ENCODE peak calls at places on chromosomes 3 and 15, in six cellular contexts. X is HCT116, Y is tibial artery, B is transverse colon, C is bronchial epithelial cell, P is astrocyte. R is an unnamed sample.

GRCh38 chr15:56215769-56216168 is 27.9 kb downstream of the RFX7 start:
- DNase-seq in X (no peak), Y (no peak), B (no peak), C (no peak), P (peak), R (no peak)

GRCh38 chr15:78264304-78265136 is at the start of gene DNAJA4:
- DNase-seq in X (no peak), Y (peak), B (peak), C (no peak), P (peak), R (no peak)

GRCh38 chr3:143548449-143548848 is 299.8 kb downstream of the SLC9A9 start:
- DNase-seq in X (no peak), Y (no peak), B (no peak), C (no peak), P (no peak), R (no peak)

GRCh38 chr3:112136046-112136445 is 3.0 kb upstream of the GCSAM start:
- DNase-seq in X (no peak), Y (no peak), B (no peak), C (no peak), P (no peak), R (no peak)

GRCh38 chr15:46293550-46293949 is 658.7 kb downstream of the SQOR start:
- DNase-seq in X (no peak), Y (no peak), B (no peak), C (peak), P (no peak), R (no peak)

GRCh38 chr3:46960801-46961200 is 15.7 kb downstream of the CCDC12 start:
- DNase-seq in X (no peak), Y (peak), B (no peak), C (no peak), P (no peak), R (no peak)

GRCh38 chr3:78140274-78140673 is 1100.4 kb downstream of the ROBO2 start:
- DNase-seq in X (no peak), Y (no peak), B (no peak), C (peak), P (no peak), R (no peak)

GRCh38 chr3:66021731-66022131 is 17.0 kb downstream of the MAGI1 start:
- DNase-seq in X (peak), Y (no peak), B (no peak), C (peak), P (peak), R (no peak)

GRCh38 chr15:42404461-42405235 is 45.3 kb downstream of the CAPN3 start:
- DNase-seq in X (no peak), Y (no peak), B (no peak), C (no peak), P (no peak), R (no peak)

GRCh38 chr15:74642328-74642723 is 26.7 kb downstream of the CLK3 start:
- DNase-seq in X (no peak), Y (no peak), B (no peak), C (peak), P (no peak), R (peak)

GRCh38 chr3:108518895-108519294 is 8.5 kb upstream of the MYH15 start:
- DNase-seq in X (no peak), Y (no peak), B (no peak), C (peak), P (no peak), R (no peak)

GRCh38 chr3:188948658-188949400 is 222.9 kb upstream of the TPRG1 start:
- DNase-seq in X (peak), Y (no peak), B (peak), C (peak), P (peak), R (no peak)

GRCh38 chr3:53074761-53075742 is 29.2 kb upstream of the SFMBT1 start:
- DNase-seq in X (no peak), Y (peak), B (no peak), C (no peak), P (no peak), R (no peak)

GRCh38 chr3:112116777-112117186 is 16.3 kb downstream of the GCSAM start:
- DNase-seq in X (no peak), Y (no peak), B (no peak), C (no peak), P (no peak), R (no peak)

GRCh38 chr3:9257092-9257491 is 7.6 kb upstream of the SRGAP3 start:
- DNase-seq in X (no peak), Y (no peak), B (no peak), C (no peak), P (no peak), R (no peak)

GRCh38 chr15:88938802-88939485 is 25.8 kb upstream of the MFGE8 start:
- DNase-seq in X (no peak), Y (no peak), B (no peak), C (no peak), P (no peak), R (no peak)

GRCh38 chr3:14536837-14537589 is 3.1 kb downstream of the GRIP2 start:
- DNase-seq in X (no peak), Y (no peak), B (no peak), C (no peak), P (no peak), R (no peak)

GRCh38 chr3:99836681-99837080 is 19.0 kb downstream of the CMSS1 start:
- DNase-seq in X (no peak), Y (no peak), B (no peak), C (no peak), P (no peak), R (no peak)

GRCh38 chr15:70508561-70509281 is 254.6 kb downstream of the UACA start:
- DNase-seq in X (no peak), Y (no peak), B (no peak), C (peak), P (peak), R (no peak)

GRCh38 chr15:64773606-64774555 is 1.5 kb downstream of the RBPMS2 start:
- DNase-seq in X (no peak), Y (no peak), B (no peak), C (no peak), P (no peak), R (no peak)

GRCh38 chr3:115595611-115596010 is 27.7 kb upstream of the GAP43 start:
- DNase-seq in X (no peak), Y (no peak), B (no peak), C (no peak), P (peak), R (no peak)

GRCh38 chr3:126797563-126797962 is 93.5 kb downstream of the CHCHD6 start:
- DNase-seq in X (no peak), Y (no peak), B (no peak), C (no peak), P (no peak), R (no peak)

GRCh38 chr3:19885468-19885867 is 48.5 kb downstream of the EFHB start:
- DNase-seq in X (no peak), Y (no peak), B (no peak), C (peak), P (peak), R (no peak)

GRCh38 chr3:129615751-129616281 is 9.3 kb upstream of the PLXND1 start:
- DNase-seq in X (no peak), Y (peak), B (no peak), C (no peak), P (no peak), R (no peak)

GRCh38 chr3:141963301-141963700 is 86.9 kb downstream of the ATP1B3 start:
- DNase-seq in X (no peak), Y (no peak), B (no peak), C (no peak), P (no peak), R (no peak)

GRCh38 chr3:196179380-196180308 is 31.6 kb downstream of the ZDHHC19 start:
- DNase-seq in X (no peak), Y (no peak), B (peak), C (peak), P (peak), R (no peak)

GRCh38 chr3:151216641-151217040 is 13.6 kb upstream of the GPR171 start:
- DNase-seq in X (no peak), Y (no peak), B (no peak), C (no peak), P (peak), R (no peak)

GRCh38 chr15:25862469-25863066 is 559 bp downstream of the ATP10A start:
- DNase-seq in X (no peak), Y (peak), B (no peak), C (peak), P (no peak), R (peak)

GRCh38 chr3:181974198-181974597 is 262.5 kb downstream of the SOX2 start:
- DNase-seq in X (no peak), Y (no peak), B (no peak), C (peak), P (peak), R (no peak)

GRCh38 chr3:127615631-127616305 is 13.2 kb upstream of the PODXL2 start:
- DNase-seq in X (no peak), Y (no peak), B (no peak), C (no peak), P (no peak), R (no peak)

GRCh38 chr3:34634939-34635338 is 836.5 kb downstream of the PDCD6IP start:
- DNase-seq in X (no peak), Y (no peak), B (no peak), C (no peak), P (no peak), R (no peak)

GRCh38 chr3:105791919-105792786 is 76.7 kb downstream of the CBLB start:
- DNase-seq in X (no peak), Y (peak), B (peak), C (peak), P (peak), R (no peak)

GRCh38 chr3:189629803-189630455 is 1.3 kb upstream of the TP63 start:
- DNase-seq in X (no peak), Y (peak), B (no peak), C (no peak), P (no peak), R (peak)

GRCh38 chr3:13932578-13933295 is 52.9 kb upstream of the WNT7A start:
- DNase-seq in X (no peak), Y (no peak), B (no peak), C (no peak), P (no peak), R (no peak)

GRCh38 chr15:61871926-61872522 is 188.2 kb downstream of the VPS13C start:
- DNase-seq in X (peak), Y (no peak), B (no peak), C (peak), P (no peak), R (no peak)

GRCh38 chr3:61439116-61439459 is 122.3 kb upstream of the PTPRG start:
- DNase-seq in X (no peak), Y (no peak), B (no peak), C (no peak), P (no peak), R (no peak)

GRCh38 chr15:25773248-25773647 is 89.9 kb downstream of the ATP10A start:
- DNase-seq in X (no peak), Y (no peak), B (no peak), C (no peak), P (no peak), R (no peak)

GRCh38 chr3:99789322-99789721 is 28.3 kb upstream of the CMSS1 start:
- DNase-seq in X (peak), Y (no peak), B (peak), C (peak), P (peak), R (no peak)

GRCh38 chr3:139289866-139290524 is 53.8 kb upstream of the MRPS22 start:
- DNase-seq in X (no peak), Y (no peak), B (no peak), C (no peak), P (no peak), R (no peak)
- H3K4me3 ChIP-seq in X (no peak), Y (no peak), B (no peak), C (no peak), P (no peak), R (no peak)

GRCh38 chr15:29926083-29926388 is 103.8 kb upstream of the TJP1 start:
- DNase-seq in X (no peak), Y (no peak), B (no peak), C (no peak), P (no peak), R (no peak)
- TF ChIP-seq CTCF in X (no peak), Y (no peak), B (no peak), C (no peak), P (no peak), R (no peak)

GRCh38 chr15:75903331-75904240 is at the start of gene FBXO22:
- DNase-seq in X (peak), Y (peak), B (peak), C (peak), P (peak), R (peak)

GRCh38 chr15:75902129-75902557 is 1.5 kb upstream of the FBXO22 start:
- DNase-seq in X (no peak), Y (no peak), B (no peak), C (no peak), P (no peak), R (no peak)

GRCh38 chr15:75904241-75904631 is 558 bp downstream of the FBXO22 start:
- DNase-seq in X (no peak), Y (no peak), B (peak), C (peak), P (peak), R (no peak)

GRCh38 chr15:75900577-75900976 is 3.1 kb upstream of the FBXO22 start:
- DNase-seq in X (no peak), Y (no peak), B (no peak), C (no peak), P (no peak), R (no peak)

DNA sequence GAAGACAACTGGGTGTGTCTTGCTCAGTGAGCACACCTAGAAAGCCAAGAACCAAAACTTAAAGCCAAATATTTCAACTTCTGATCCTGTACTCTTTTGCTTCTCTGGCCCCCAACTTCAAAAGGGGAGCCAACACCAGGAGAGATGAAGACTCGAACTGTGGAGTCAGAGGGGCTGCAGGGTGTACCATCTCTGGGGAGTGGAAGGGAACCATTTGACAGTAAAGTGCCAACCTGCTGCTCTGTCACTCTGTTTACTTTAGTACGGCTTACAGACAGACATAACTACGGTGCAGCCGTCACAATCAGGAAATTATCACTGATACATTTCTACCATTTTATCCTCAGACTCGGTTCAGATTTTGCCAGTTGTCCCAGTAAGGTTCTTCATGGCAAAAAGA is 1.6 kb downstream of the FBXO22 start:
- DNase-seq in X (no peak), Y (no peak), B (no peak), C (no peak), P (no peak), R (no peak)
- H3K4me3 ChIP-seq in X (peak), Y (no peak), B (peak), C (no peak), P (peak), R (peak)

GRCh38 chr3:57594576-57594975 is 2.6 kb downstream of the ARF4 start:
- DNase-seq in X (no peak), Y (no peak), B (no peak), C (no peak), P (no peak), R (no peak)

GRCh38 chr3:57597973-57598351 is 818 bp upstream of the ARF4 start:
- DNase-seq in X (no peak), Y (no peak), B (peak), C (peak), P (no peak), R (no peak)

GRCh38 chr3:57600195-57600594 is 3.1 kb upstream of the ARF4 start:
- DNase-seq in X (no peak), Y (no peak), B (no peak), C (no peak), P (no peak), R (no peak)

GRCh38 chr3:57596495-57597239 is 477 bp downstream of the ARF4 start:
- DNase-seq in X (peak), Y (peak), B (peak), C (peak), P (peak), R (peak)

DNA sequence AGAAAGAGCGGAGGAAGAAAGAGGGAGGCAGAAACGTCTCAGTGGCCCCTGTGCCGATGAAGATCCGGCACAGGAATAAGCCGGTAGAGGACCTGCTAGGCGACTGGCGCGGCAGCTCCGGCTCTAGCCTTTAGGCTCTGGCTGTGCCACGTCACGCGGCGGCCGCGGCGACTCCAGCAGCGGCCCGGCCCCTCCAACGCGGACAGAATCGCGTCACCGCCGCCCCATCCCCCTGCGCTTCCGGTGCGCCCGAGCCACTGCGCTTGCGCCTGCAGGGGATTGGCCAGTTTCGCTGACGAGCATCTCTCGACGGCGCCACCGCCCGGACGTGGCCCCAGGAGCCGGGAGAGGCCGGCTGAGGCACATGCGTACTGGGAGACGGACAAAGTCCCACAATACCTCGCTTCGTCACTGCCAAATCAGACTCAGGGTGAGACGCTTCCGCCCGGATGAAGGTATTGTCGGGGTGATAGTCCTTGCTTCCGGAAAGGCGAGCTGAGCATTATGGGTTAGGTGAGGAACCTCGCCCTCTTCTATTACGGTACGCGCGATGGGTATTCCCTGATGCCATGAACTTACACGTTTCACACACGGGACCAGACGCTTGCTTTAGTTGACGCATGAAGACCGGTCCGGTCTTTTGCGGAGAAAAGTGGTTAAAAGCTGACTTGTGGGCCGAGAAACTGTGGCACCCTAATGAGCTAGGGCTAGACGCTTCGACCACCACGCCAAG is at the start of gene ARF4:
- DNase-seq in X (peak), Y (peak), B (peak), C (peak), P (peak), R (peak)
- TF ChIP-seq CTCF in X (no peak), Y (peak), B (no peak), C (peak), P (no peak), R (peak)

GRCh38 chr15:40468850-40469249 is 1.9 kb upstream of the CHST14 start:
- DNase-seq in X (no peak), Y (no peak), B (no peak), C (no peak), P (no peak), R (no peak)

GRCh38 chr15:40471778-40472130 is 970 bp downstream of the CHST14 start:
- DNase-seq in X (no peak), Y (no peak), B (peak), C (no peak), P (peak), R (peak)

GRCh38 chr15:40471105-40471777 is 457 bp downstream of the CHST14 start:
- DNase-seq in X (no peak), Y (peak), B (peak), C (no peak), P (no peak), R (no peak)

GRCh38 chr15:40470423-40471104 is at the start of gene CHST14:
- DNase-seq in X (no peak), Y (peak), B (peak), C (no peak), P (peak), R (no peak)

DNA sequence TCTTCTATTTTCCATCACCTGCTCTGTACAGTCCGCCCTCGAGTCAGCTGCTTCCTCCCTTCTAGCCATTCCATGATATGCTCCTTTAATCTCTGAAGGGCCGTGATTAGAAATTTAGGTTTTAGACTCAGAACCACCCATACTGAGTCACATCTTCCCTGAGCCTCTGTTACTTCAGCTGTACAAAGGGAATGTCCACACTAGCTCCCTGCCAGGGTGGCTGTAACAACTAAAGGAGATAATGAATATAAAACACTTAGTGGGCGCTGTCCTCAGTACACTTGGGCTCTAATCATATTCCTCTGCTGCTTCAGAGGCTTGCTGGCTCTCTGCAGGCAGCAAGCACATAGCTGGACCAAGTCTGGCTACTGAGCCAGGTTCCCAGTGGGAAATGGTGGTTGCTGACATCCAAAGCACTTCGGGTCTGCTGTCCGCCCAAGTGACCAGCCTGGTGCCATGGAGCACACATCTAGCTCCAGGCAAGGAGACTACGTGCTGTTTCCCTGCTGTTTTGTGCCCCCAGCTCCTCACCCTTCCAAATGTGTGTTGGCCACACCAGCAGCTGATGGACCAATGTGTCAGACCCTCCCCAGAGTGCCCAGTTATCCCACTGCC is 901 bp upstream of the CHST14 start:
- DNase-seq in X (no peak), Y (no peak), B (no peak), C (no peak), P (no peak), R (no peak)
- H3K4me3 ChIP-seq in X (no peak), Y (peak), B (no peak), C (no peak), P (no peak), R (no peak)

GRCh38 chr3:194103475-194103874 is 32.5 kb upstream of the HES1 start:
- DNase-seq in X (no peak), Y (no peak), B (no peak), C (no peak), P (no peak), R (no peak)
- TF ChIP-seq CTCF in X (no peak), Y (no peak), B (no peak), C (no peak), P (no peak), R (no peak)

GRCh38 chr3:157427906-157428305 is 8.7 kb upstream of the PTX3 start:
- DNase-seq in X (no peak), Y (no peak), B (no peak), C (no peak), P (no peak), R (no peak)

GRCh38 chr3:157423337-157423736 is 13.3 kb upstream of the PTX3 start:
- DNase-seq in X (no peak), Y (no peak), B (no peak), C (no peak), P (no peak), R (no peak)

GRCh38 chr3:157429703-157430102 is 6.9 kb upstream of the PTX3 start:
- DNase-seq in X (no peak), Y (no peak), B (no peak), C (no peak), P (no peak), R (no peak)

GRCh38 chr3:157428957-157429356 is 7.7 kb upstream of the PTX3 start:
- DNase-seq in X (no peak), Y (no peak), B (no peak), C (no peak), P (no peak), R (no peak)
- H3K4me3 ChIP-seq in X (no peak), Y (no peak), B (no peak), C (no peak), P (no peak), R (no peak)

R was measured in LNCaP clone FGC.